ENCODE peak calls at places on chromosome 19, in four cellular contexts. One of them, this sample, is unnamed.

GRCh38 chr19:19538077-19538764 is at the start of gene CILP2:
- DNase-seq in IMR-90: no peak
- DNase-seq in breast epithelium: peak; percentile 35
- DNase-seq in suprapubic skin: no peak
- DNase-seq in this sample: no peak

GRCh38 chr19:35264281-35265125 is 4.3 kb upstream of the USF2 start:
- DNase-seq in suprapubic skin: peak; percentile 45
- DNase-seq in breast epithelium: peak; percentile 14
- DNase-seq in IMR-90: no peak
- DNase-seq in this sample: no peak

GRCh38 chr19:5225486-5226345 is 114.9 kb downstream of the PTPRS start:
- DNase-seq in suprapubic skin: no peak
- DNase-seq in breast epithelium: no peak
- DNase-seq in IMR-90: no peak
- DNase-seq in this sample: no peak

GRCh38 chr19:48501446-48501960 is 10.1 kb downstream of the LMTK3 start:
- DNase-seq in suprapubic skin: no peak
- DNase-seq in breast epithelium: peak; percentile 92
- DNase-seq in IMR-90: no peak
- DNase-seq in this sample: peak; percentile 75

GRCh38 chr19:46299004-46299509 is 2.2 kb downstream of the HIF3A start:
- DNase-seq in IMR-90: peak; percentile 50
- DNase-seq in breast epithelium: peak; percentile 91
- DNase-seq in suprapubic skin: peak; percentile 95
- DNase-seq in this sample: peak; percentile 26

GRCh38 chr19:46076951-46077814 is 36.4 kb upstream of the IGFL4 start:
- DNase-seq in suprapubic skin: peak; percentile 75
- DNase-seq in breast epithelium: peak; percentile 47
- DNase-seq in IMR-90: peak; percentile 79
- DNase-seq in this sample: no peak

GRCh38 chr19:54179921-54180452 is 7.0 kb upstream of the TMC4 start:
- DNase-seq in suprapubic skin: no peak
- DNase-seq in breast epithelium: no peak
- DNase-seq in IMR-90: peak; percentile 60
- DNase-seq in this sample: no peak

GRCh38 chr19:48393559-48394330 is at the start of gene GRIN2D:
- DNase-seq in IMR-90: peak; percentile 33
- DNase-seq in suprapubic skin: no peak
- DNase-seq in breast epithelium: no peak
- DNase-seq in this sample: no peak

GRCh38 chr19:41541990-41542584 is 33.9 kb upstream of the CEACAM21 start:
- DNase-seq in IMR-90: peak; percentile 4
- DNase-seq in suprapubic skin: no peak
- DNase-seq in breast epithelium: no peak
- DNase-seq in this sample: no peak

GRCh38 chr19:45472557-45473365 is 5.0 kb downstream of the FOSB start:
- DNase-seq in IMR-90: no peak
- DNase-seq in suprapubic skin: peak; percentile 84
- DNase-seq in breast epithelium: no peak
- DNase-seq in this sample: no peak

GRCh38 chr19:13887529-13887928 is 10.6 kb downstream of the NANOS3 start:
- DNase-seq in IMR-90: peak; percentile 15
- DNase-seq in suprapubic skin: no peak
- DNase-seq in breast epithelium: no peak
- DNase-seq in this sample: no peak

GRCh38 chr19:8109455-8109854 is 39.9 kb downstream of the FBN3 start:
- DNase-seq in IMR-90: no peak
- DNase-seq in breast epithelium: no peak
- DNase-seq in suprapubic skin: no peak
- DNase-seq in this sample: no peak

GRCh38 chr19:7550987-7551761 is 15.7 kb downstream of the PNPLA6 start:
- DNase-seq in IMR-90: peak; percentile 30
- DNase-seq in suprapubic skin: no peak
- DNase-seq in breast epithelium: peak; percentile 76
- DNase-seq in this sample: peak; percentile 17

GRCh38 chr19:56983804-56984203 is 136.0 kb upstream of the USP29 start:
- DNase-seq in suprapubic skin: no peak
- DNase-seq in IMR-90: no peak
- DNase-seq in breast epithelium: no peak
- DNase-seq in this sample: no peak

GRCh38 chr19:54482889-54483288 is 9.8 kb upstream of the CDC42EP5 start:
- DNase-seq in IMR-90: no peak
- DNase-seq in breast epithelium: no peak
- DNase-seq in suprapubic skin: no peak
- DNase-seq in this sample: no peak

GRCh38 chr19:38944981-38945506 is 14.3 kb downstream of the MRPS12 start:
- DNase-seq in IMR-90: no peak
- DNase-seq in breast epithelium: no peak
- DNase-seq in suprapubic skin: no peak
- DNase-seq in this sample: no peak

GRCh38 chr19:7535035-7535992 is at the start of gene PNPLA6:
- DNase-seq in IMR-90: peak; percentile 92
- DNase-seq in breast epithelium: peak; percentile 94
- DNase-seq in suprapubic skin: peak; percentile 97
- DNase-seq in this sample: peak; percentile 70

GRCh38 chr19:56751078-56751489 is 79.5 kb upstream of the ZNF835 start:
- DNase-seq in IMR-90: no peak
- DNase-seq in breast epithelium: no peak
- DNase-seq in suprapubic skin: no peak
- DNase-seq in this sample: no peak

GRCh38 chr19:10587022-10587838 is at the start of gene AP1M2:
- DNase-seq in suprapubic skin: no peak
- DNase-seq in breast epithelium: no peak
- DNase-seq in IMR-90: no peak
- DNase-seq in this sample: peak; percentile 57

GRCh38 chr19:38989066-38989605 is 13.6 kb upstream of the FBXO17 start:
- DNase-seq in IMR-90: no peak
- DNase-seq in breast epithelium: peak; percentile 21
- DNase-seq in suprapubic skin: no peak
- DNase-seq in this sample: no peak

GRCh38 chr19:28394705-28395104 is 818.2 kb downstream of the UQCRFS1 start:
- DNase-seq in breast epithelium: no peak
- DNase-seq in IMR-90: no peak
- DNase-seq in suprapubic skin: no peak
- DNase-seq in this sample: no peak

GRCh38 chr19:6890421-6890913 is 3.1 kb downstream of the ADGRE1 start:
- DNase-seq in IMR-90: no peak
- DNase-seq in breast epithelium: no peak
- DNase-seq in suprapubic skin: no peak
- DNase-seq in this sample: no peak

GRCh38 chr19:46350758-46351159 is 3.9 kb downstream of the PPP5C start:
- DNase-seq in suprapubic skin: no peak
- DNase-seq in breast epithelium: no peak
- DNase-seq in IMR-90: no peak
- DNase-seq in this sample: no peak

GRCh38 chr19:28061111-28061510 is 1151.8 kb downstream of the UQCRFS1 start:
- DNase-seq in IMR-90: no peak
- DNase-seq in suprapubic skin: no peak
- DNase-seq in breast epithelium: no peak
- DNase-seq in this sample: no peak

GRCh38 chr19:31147234-31147633 is 202.0 kb downstream of the TSHZ3 start:
- DNase-seq in breast epithelium: no peak
- DNase-seq in suprapubic skin: no peak
- DNase-seq in IMR-90: no peak
- DNase-seq in this sample: no peak

GRCh38 chr19:6723108-6723618 is 2.7 kb upstream of the C3 start:
- DNase-seq in suprapubic skin: peak; percentile 72
- DNase-seq in IMR-90: peak; percentile 10
- DNase-seq in breast epithelium: peak; percentile 67
- DNase-seq in this sample: no peak

GRCh38 chr19:10749435-10750384 is 31.8 kb downstream of the DNM2 start:
- DNase-seq in breast epithelium: no peak
- DNase-seq in IMR-90: no peak
- DNase-seq in suprapubic skin: no peak
- DNase-seq in this sample: no peak

GRCh38 chr19:19554074-19555023 is 16.3 kb downstream of the CILP2 start:
- DNase-seq in breast epithelium: no peak
- DNase-seq in IMR-90: peak; percentile 21
- DNase-seq in suprapubic skin: no peak
- DNase-seq in this sample: no peak

GRCh38 chr19:49556412-49557398 is 23.7 kb downstream of the NOSIP start:
- DNase-seq in IMR-90: no peak
- DNase-seq in suprapubic skin: no peak
- DNase-seq in breast epithelium: no peak
- DNase-seq in this sample: no peak

GRCh38 chr19:55230329-55230728 is 1.8 kb upstream of the TMEM86B start:
- DNase-seq in suprapubic skin: no peak
- DNase-seq in IMR-90: no peak
- DNase-seq in breast epithelium: no peak
- DNase-seq in this sample: no peak

GRCh38 chr19:7492142-7493055 is 3.6 kb upstream of the PEX11G start:
- DNase-seq in IMR-90: no peak
- DNase-seq in breast epithelium: no peak
- DNase-seq in suprapubic skin: no peak
- DNase-seq in this sample: no peak

GRCh38 chr19:36041831-36042230 is 9.2 kb upstream of the CLIP3 start:
- DNase-seq in suprapubic skin: no peak
- DNase-seq in breast epithelium: no peak
- DNase-seq in IMR-90: peak; percentile 82
- DNase-seq in this sample: no peak

GRCh38 chr19:8571006-8571411 is 6.2 kb downstream of the MYO1F start:
- DNase-seq in suprapubic skin: peak; percentile 62
- DNase-seq in breast epithelium: no peak
- DNase-seq in IMR-90: peak; percentile 68
- DNase-seq in this sample: no peak

GRCh38 chr19:33171916-33172359 is 22.2 kb upstream of the LRP3 start:
- DNase-seq in suprapubic skin: no peak
- DNase-seq in IMR-90: peak; percentile 74
- DNase-seq in breast epithelium: no peak
- DNase-seq in this sample: no peak

GRCh38 chr19:36420961-36421748 is 2.7 kb upstream of the ZFP82 start:
- DNase-seq in IMR-90: peak; percentile 27
- DNase-seq in breast epithelium: no peak
- DNase-seq in suprapubic skin: no peak
- DNase-seq in this sample: no peak

GRCh38 chr19:48659768-48660167 is 13.0 kb downstream of the NTN5 start:
- DNase-seq in breast epithelium: no peak
- DNase-seq in IMR-90: no peak
- DNase-seq in suprapubic skin: no peak
- DNase-seq in this sample: no peak

GRCh38 chr19:5717215-5717614 is 2.7 kb downstream of the LONP1 start:
- DNase-seq in suprapubic skin: no peak
- DNase-seq in IMR-90: no peak
- DNase-seq in breast epithelium: no peak
- DNase-seq in this sample: no peak

GRCh38 chr19:45280471-45280961 is 29.4 kb downstream of the MARK4 start:
- DNase-seq in suprapubic skin: no peak
- DNase-seq in breast epithelium: no peak
- DNase-seq in IMR-90: no peak
- DNase-seq in this sample: no peak

GRCh38 chr19:46967578-46968018 is 52.0 kb upstream of the NPAS1 start:
- DNase-seq in IMR-90: no peak
- DNase-seq in suprapubic skin: peak; percentile 75
- DNase-seq in breast epithelium: peak; percentile 49
- DNase-seq in this sample: peak; percentile 49

DNA sequence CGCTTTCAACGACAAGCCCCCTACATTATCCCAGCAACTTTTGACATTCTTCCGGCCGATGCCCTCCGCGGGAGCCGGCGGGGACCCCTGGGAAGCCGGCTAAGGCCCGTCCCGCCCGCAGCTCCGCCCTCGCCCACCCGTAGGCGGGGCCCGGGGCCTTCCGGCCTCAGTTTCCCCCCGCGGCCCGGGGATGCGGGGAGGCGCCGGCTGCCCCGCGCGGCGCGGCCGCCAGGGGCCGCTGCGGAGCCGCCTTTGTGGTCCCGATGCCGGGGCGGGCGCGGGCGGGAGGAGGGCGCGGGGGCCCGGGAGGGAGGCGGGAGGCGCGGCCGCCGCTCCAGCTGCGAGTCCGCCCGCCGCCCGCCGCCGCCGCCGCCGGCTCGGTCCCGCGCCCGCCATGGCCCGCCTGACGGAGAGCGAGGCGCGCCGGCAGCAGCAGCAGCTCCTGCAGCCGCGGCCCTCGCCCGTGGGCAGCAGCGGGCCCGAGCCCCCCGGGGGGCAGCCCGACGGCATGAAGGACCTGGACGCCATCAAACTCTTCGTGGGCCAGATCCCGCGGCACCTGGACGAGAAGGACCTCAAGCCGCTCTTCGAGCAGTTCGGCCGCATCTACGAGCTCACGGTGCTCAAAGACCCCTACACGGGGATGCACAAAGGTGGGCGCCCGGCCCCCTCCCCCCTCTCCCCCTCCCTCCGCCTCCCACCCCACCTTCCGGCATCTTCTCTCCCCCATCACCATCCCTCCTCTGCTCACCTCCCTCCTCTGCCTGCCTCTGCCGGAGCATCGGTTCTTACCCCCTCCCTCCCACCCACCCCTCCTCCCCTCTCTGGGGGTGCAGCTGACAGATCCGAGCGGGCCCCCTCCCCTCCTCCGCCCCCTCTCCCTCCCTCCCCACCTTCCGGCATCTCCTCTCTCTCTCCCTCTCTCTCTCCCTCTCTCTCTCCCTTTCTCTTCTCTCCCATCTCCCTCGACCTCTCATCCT is at the start of gene CELF5:
- DNase-seq in breast epithelium: peak; percentile 20
- DNase-seq in IMR-90: no peak
- DNase-seq in suprapubic skin: no peak
- DNase-seq in this sample: no peak
- TF ChIP-seq CTCF in breast epithelium: no peak
- TF ChIP-seq CTCF in IMR-90: peak; percentile 61
- TF ChIP-seq CTCF in suprapubic skin: peak; percentile 40
- TF ChIP-seq CTCF in this sample: peak; percentile 67

DNA sequence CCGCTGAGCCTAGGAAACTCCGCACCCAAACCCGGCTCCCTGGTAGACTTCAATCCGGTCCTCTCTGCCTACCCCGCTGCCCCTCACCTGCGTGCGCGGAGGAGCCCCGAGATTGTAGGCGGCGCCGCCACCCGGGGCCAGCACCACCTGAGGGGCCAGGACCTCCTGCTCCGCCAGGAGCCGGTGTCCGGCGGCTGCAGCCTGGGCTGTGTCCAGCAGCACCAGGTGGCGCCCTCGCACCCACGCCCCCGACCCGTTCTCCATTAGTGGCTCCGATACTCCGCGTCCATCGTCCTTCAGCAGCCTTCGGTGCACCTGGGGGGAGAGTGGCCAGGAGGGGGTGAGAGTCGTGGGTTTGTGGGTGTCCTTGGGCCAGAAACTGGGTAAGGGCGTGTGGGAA is 18.5 kb downstream of the MAN2B1 start:
- DNase-seq in IMR-90: no peak
- DNase-seq in suprapubic skin: no peak
- DNase-seq in breast epithelium: no peak
- DNase-seq in this sample: no peak
- TF ChIP-seq CTCF in IMR-90: no peak
- TF ChIP-seq CTCF in suprapubic skin: no peak
- TF ChIP-seq CTCF in breast epithelium: no peak
- TF ChIP-seq CTCF in this sample: peak; percentile 1

GRCh38 chr19:15841875-15842569 is 26.6 kb upstream of the OR10H1 start:
- DNase-seq in breast epithelium: no peak
- DNase-seq in suprapubic skin: peak; percentile 32
- DNase-seq in IMR-90: no peak
- DNase-seq in this sample: no peak
- TF ChIP-seq CTCF in breast epithelium: no peak
- TF ChIP-seq CTCF in suprapubic skin: no peak
- TF ChIP-seq CTCF in IMR-90: no peak
- TF ChIP-seq CTCF in this sample: no peak

GRCh38 chr19:917323-918151 is at the start of gene KISS1R:
- DNase-seq in IMR-90: peak; percentile 34
- DNase-seq in breast epithelium: no peak
- DNase-seq in suprapubic skin: no peak
- DNase-seq in this sample: no peak
- TF ChIP-seq CTCF in IMR-90: peak; percentile 49
- TF ChIP-seq CTCF in breast epithelium: no peak
- TF ChIP-seq CTCF in suprapubic skin: no peak
- TF ChIP-seq CTCF in this sample: peak; percentile 19

GRCh38 chr19:18161691-18162039 is 8.7 kb downstream of the PIK3R2 start:
- DNase-seq in breast epithelium: no peak
- DNase-seq in IMR-90: no peak
- DNase-seq in suprapubic skin: no peak
- DNase-seq in this sample: no peak
- TF ChIP-seq CTCF in breast epithelium: no peak
- TF ChIP-seq CTCF in IMR-90: no peak
- TF ChIP-seq CTCF in suprapubic skin: no peak
- TF ChIP-seq CTCF in this sample: no peak

This sample was measured in LNCaP clone FGC.